ENCODE peak calls at places on chromosomes 6 and 20, in seven cellular contexts. K, F, Z, L, M, I and B are unnamed samples. For H3K36me3, the result is how much of the 10 kb centered on the place peaks cover.

GRCh38 chr6:25026723-25027122 is 91.0 kb upstream of the RIPOR2 start:
- DNase-seq in K (no peak), F (no peak), Z (no peak), L (no peak), M (no peak), I (no peak), B (no peak)

GRCh38 chr20:48986899-48987298 is 59.2 kb upstream of the CSE1L start:
- DNase-seq in K (no peak), F (no peak), Z (no peak), L (no peak), M (no peak), I (no peak), B (no peak)

GRCh38 chr6:34232901-34233300 is 3.8 kb upstream of the HMGA1 start:
- DNase-seq in K (peak), F (no peak), Z (no peak), L (no peak), M (no peak), I (no peak), B (no peak)

GRCh38 chr6:36094786-36095496 is 35.4 kb upstream of the MAPK13 start:
- DNase-seq in K (peak), F (peak), Z (peak), L (peak), M (no peak), I (peak), B (no peak)

GRCh38 chr20:39861381-39861780 is 827.7 kb downstream of the MAFB start:
- DNase-seq in K (no peak), F (no peak), Z (no peak), L (no peak), M (no peak), I (no peak), B (no peak)

GRCh38 chr20:21521596-21522478 is 8.0 kb upstream of the NKX2-2 start:
- DNase-seq in K (no peak), F (no peak), Z (no peak), L (no peak), M (no peak), I (no peak), B (no peak)

GRCh38 chr6:40845588-40845987 is 193.4 kb downstream of the UNC5CL start:
- DNase-seq in K (no peak), F (peak), Z (no peak), L (no peak), M (no peak), I (no peak), B (no peak)

GRCh38 chr6:164870175-164870574 is 439.2 kb downstream of the C6orf118 start:
- DNase-seq in K (no peak), F (no peak), Z (no peak), L (no peak), M (no peak), I (no peak), B (no peak)

GRCh38 chr20:57622579-57623381 is 2.6 kb upstream of the ZBP1 start:
- DNase-seq in K (peak), F (peak), Z (peak), L (peak), M (peak), I (peak), B (peak)

GRCh38 chr20:17936791-17937687 is 31.6 kb downstream of the SNX5 start:
- DNase-seq in K (no peak), F (peak), Z (no peak), L (peak), M (no peak), I (peak), B (no peak)

GRCh38 chr6:2741756-2742155 is 9.0 kb downstream of the MYLK4 start:
- DNase-seq in K (no peak), F (no peak), Z (no peak), L (no peak), M (no peak), I (no peak), B (no peak)

GRCh38 chr6:52909531-52909930 is at the start of gene GSTA3:
- DNase-seq in K (no peak), F (no peak), Z (no peak), L (no peak), M (no peak), I (no peak), B (no peak)

GRCh38 chr20:63176448-63177133 is 39.3 kb downstream of the YTHDF1 start:
- DNase-seq in K (no peak), F (no peak), Z (no peak), L (no peak), M (no peak), I (no peak), B (no peak)

GRCh38 chr20:63173552-63174191 is 42.3 kb downstream of the YTHDF1 start:
- DNase-seq in K (no peak), F (no peak), Z (no peak), L (no peak), M (no peak), I (no peak), B (no peak)

GRCh38 chr20:63174309-63175030 is 41.5 kb downstream of the YTHDF1 start:
- DNase-seq in K (no peak), F (no peak), Z (no peak), L (no peak), M (no peak), I (no peak), B (no peak)

GRCh38 chr20:63176035-63176434 is 39.9 kb downstream of the YTHDF1 start:
- DNase-seq in K (no peak), F (no peak), Z (no peak), L (no peak), M (no peak), I (no peak), B (no peak)

GRCh38 chr20:63175031-63175895 is 40.7 kb downstream of the YTHDF1 start:
- DNase-seq in K (no peak), F (no peak), Z (no peak), L (no peak), M (no peak), I (no peak), B (no peak)
- H3K4me3 ChIP-seq in K (no peak), F (no peak), Z (no peak), L (no peak), M (no peak), I (no peak), B (no peak)

GRCh38 chr20:62663484-62664315 is 21.4 kb downstream of the SLCO4A1 start:
- DNase-seq in K (no peak), F (no peak), Z (no peak), L (no peak), M (no peak), I (no peak), B (no peak)

GRCh38 chr20:62665153-62665754 is 23.0 kb downstream of the SLCO4A1 start:
- DNase-seq in K (no peak), F (no peak), Z (no peak), L (no peak), M (no peak), I (no peak), B (no peak)

GRCh38 chr20:62665826-62666735 is 23.8 kb downstream of the SLCO4A1 start:
- DNase-seq in K (no peak), F (no peak), Z (no peak), L (no peak), M (no peak), I (no peak), B (no peak)

GRCh38 chr20:62662422-62662821 is 20.1 kb downstream of the SLCO4A1 start:
- DNase-seq in K (no peak), F (no peak), Z (no peak), L (no peak), M (no peak), I (no peak), B (no peak)

DNA sequence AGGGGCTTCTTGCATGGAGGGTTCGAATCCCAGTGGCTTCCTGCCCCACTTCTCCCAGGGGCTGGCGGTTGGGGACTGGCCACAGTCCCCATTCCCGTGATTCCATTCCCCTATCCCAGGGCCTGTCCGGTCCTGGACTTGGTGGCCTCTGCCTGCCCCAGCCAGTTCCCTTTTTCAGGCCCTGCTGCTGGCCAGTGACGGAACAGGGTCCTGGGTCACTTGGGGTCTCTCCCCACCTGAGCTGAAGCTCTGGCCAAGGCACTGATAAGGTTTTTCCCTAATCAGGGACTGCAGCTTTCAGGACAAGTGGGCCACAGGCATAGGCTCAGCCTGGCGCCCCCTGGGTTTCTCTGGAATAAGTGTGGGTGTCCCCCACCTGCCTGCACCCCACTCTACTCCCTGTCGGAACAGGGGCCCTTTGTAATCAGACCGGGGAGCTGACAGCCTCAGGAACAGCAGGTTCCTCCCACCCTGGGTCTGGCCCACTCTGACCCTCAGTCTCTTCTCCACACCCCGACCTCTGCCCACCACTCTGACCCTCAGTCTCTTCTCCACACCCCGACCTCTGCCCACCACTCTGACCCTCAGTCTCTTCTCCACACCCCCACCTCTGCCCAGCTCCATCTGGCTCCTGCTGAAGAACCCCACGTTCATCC is 22.1 kb downstream of the SLCO4A1 start:
- DNase-seq in K (no peak), F (no peak), Z (no peak), L (no peak), M (no peak), I (no peak), B (no peak)
- TF ChIP-seq CTCF in K (no peak), F (no peak), Z (no peak), L (no peak), M (no peak), I (no peak), B (no peak)

DNA sequence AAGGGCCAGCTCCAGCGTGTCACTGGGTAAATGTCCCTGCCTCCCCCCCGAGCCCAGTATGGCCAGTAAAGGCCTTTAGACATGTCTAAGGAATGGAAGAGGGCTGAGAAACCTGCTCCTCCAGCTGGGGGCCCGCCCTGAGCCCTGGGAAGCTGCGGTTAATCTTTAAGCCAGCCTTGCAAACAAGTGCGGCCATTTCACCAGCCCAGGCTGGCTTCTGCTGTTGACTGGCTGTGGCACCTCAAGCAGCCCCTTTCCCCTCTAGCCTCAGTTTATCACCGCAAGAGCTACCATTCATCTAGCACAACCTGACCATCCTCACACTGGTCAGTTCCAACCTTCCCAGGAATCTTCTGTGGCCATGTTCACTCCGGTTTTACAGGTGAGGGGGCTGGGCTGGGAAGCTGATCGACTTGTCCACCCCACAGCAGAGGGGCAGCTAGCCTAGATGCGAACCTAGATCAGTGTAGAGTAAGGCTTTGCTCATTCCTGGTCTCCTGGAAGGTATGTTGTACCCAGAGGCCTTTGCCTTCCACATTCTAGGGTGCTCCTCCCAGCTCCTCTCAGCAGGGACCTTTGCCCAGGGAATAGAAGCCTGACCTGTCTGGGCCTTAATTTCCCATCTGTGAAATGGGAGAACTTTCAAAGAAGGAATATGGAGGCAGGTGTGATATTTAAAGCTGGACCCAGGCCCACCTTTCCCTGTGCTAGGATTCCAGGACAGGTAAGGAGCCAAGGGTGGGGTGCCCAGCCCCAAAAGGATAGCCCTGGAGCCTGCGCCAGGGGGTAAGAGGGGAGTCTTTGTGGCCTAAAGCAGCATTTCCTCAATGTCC is 1.2 kb upstream of the SRC start:
- DNase-seq in K (peak), F (peak), Z (no peak), L (no peak), M (peak), I (peak), B (peak)
- H3K36me3 ChIP-seq in K (under half), F (under half), Z (under half), L (under half), M (under half), I (under half), B (under half)

GRCh38 chr6:130364224-130364780 is 1.5 kb upstream of the TMEM200A start:
- DNase-seq in K (no peak), F (no peak), Z (no peak), L (no peak), M (no peak), I (no peak), B (no peak)

GRCh38 chr6:130366011-130366963 is at the start of gene TMEM200A:
- DNase-seq in K (peak), F (peak), Z (no peak), L (peak), M (peak), I (peak), B (no peak)

GRCh38 chr6:130367767-130368166 is 1.9 kb downstream of the TMEM200A start:
- DNase-seq in K (no peak), F (no peak), Z (no peak), L (no peak), M (no peak), I (no peak), B (no peak)

GRCh38 chr6:130362128-130362527 is 3.7 kb upstream of the TMEM200A start:
- DNase-seq in K (no peak), F (no peak), Z (no peak), L (no peak), M (no peak), I (no peak), B (no peak)

DNA sequence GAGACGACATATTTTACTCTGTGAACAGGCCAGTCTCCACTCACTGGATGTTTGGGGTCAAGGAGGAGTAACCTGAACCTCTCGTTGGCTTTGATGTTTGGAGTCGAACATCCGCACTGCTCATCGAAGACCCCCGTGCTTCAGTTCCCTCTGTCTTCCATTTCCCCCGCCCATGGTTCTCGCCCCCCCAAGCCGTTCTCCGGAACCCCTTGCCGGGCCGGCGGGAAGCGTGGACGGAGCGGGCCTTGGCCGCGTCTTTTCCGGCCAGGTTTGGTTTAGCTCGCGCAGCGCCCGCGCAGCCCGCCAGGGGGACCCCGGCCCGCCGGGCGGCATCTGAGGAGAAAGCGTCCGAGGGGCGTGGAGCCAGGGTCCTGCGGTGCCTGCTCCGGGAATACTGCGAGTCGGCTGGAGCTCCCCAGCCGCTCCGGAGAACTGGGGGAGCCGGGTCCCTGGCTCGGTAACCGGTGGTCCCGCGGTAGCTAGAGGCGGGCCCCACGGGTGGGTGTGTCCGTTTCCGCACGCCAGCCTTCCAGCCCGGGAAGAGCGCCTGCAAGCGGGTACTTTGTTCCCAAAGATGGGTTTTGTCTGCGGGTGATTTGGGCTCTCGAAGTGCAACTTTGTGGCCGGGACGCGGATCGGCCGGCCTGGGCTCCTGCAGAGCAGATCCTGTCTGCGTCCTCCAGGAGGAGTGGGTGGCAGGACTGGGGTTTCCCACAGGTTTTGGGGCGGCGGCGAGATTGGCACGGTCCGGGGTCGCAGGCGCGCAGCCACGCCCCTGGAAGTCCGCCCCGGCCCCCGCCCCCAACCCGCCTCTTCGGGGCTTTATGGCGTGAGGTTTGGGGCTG is 429 bp upstream of the TMEM200A start:
- DNase-seq in K (peak), F (peak), Z (peak), L (peak), M (peak), I (no peak), B (no peak)
- H3K4me3 ChIP-seq in K (peak), F (peak), Z (peak), L (peak), M (peak), I (peak), B (peak)

DNA sequence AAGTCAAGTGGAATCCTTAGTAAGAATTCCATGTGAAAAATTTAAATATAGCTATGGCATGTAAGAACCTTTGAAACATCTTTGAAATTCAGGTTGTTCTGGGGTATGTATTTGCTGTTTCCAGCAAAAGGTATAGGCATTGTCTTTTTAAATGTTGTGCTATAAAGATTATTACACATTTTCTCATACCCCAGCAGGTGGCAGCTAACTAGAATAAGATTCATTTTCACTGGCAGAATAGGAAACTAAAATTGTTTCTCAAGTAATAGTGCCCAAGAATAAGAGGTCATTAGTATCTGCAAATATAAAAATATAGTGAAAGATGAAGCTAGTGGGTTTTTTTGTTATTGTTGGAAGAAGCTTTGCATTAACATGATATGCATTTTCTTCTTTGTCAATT is 1.8 kb downstream of the GRIK2 start:
- DNase-seq in K (no peak), F (no peak), Z (no peak), L (no peak), M (no peak), I (no peak), B (no peak)
- TF ChIP-seq CTCF in K (no peak), F (no peak), Z (no peak), L (no peak), M (peak), I (no peak), B (no peak)

GRCh38 chr6:152221806-152222628 is 414.5 kb downstream of the ESR1 start:
- DNase-seq in K (no peak), F (no peak), Z (no peak), L (no peak), M (no peak), I (no peak), B (no peak)

GRCh38 chr6:152229330-152229729 is 407.8 kb downstream of the SYNE1 start:
- DNase-seq in K (no peak), F (no peak), Z (no peak), L (no peak), M (no peak), I (no peak), B (no peak)

GRCh38 chr6:152223622-152224021 is 413.5 kb downstream of the SYNE1 start:
- DNase-seq in K (no peak), F (no peak), Z (no peak), L (no peak), M (no peak), I (no peak), B (no peak)

GRCh38 chr6:152225231-152225934 is 411.8 kb downstream of the SYNE1 start:
- DNase-seq in K (no peak), F (no peak), Z (no peak), L (no peak), M (no peak), I (no peak), B (no peak)

GRCh38 chr6:152226119-152226518 is 411.0 kb downstream of the SYNE1 start:
- DNase-seq in K (no peak), F (no peak), Z (no peak), L (no peak), M (no peak), I (no peak), B (no peak)
- H3K36me3 ChIP-seq in K (half or more), F (under half), Z (under half), L (under half), M (under half), I (half or more), B (under half)

DNA sequence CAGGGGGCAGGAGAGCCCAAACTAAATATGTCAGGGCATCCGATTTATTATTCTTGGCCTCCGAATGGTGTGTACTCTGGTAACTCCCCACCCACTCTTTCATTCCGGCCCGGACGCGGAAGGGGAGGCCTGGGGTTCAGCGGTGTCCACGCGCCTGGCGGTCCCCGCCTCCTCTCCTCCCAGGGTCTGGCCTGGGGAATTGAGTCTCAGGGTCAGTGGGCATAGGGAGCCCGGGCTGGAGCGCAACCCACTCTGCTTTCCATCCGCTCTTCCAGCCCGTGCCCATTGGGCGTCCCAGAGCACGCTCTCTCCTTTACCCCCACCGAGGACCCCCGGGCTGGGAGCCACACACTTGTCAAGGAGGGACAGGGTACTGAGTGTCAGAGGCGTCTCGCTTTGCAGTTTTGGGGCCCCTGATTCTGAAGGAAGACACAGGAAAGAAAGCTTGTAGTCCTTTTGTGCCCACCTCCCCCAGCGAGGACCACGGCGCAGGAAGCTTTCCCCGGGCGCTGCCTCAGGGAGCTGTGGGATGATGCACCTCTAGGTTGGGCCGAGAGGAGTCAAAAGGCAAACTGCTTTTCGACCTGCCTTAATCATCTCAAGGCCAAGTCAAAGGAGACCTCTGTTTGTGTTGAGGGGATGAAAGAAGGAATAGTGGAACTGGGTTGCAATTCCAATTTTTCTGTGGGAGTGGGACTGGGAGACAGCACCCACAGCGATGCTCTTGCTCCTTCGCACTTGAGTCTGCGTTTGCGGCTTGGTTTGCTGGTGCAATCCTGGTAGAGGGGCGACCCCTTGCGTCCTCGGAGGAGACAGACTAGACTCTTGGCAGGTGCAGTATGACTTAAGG is 2.5 kb downstream of the RSPO3 start:
- DNase-seq in K (peak), F (peak), Z (peak), L (peak), M (peak), I (peak), B (no peak)
- H3K4me3 ChIP-seq in K (no peak), F (peak), Z (no peak), L (peak), M (no peak), I (peak), B (peak)